ENCODE peak calls at places on chromosomes 4 and X, in ten cellular contexts. P is osteoblast; H is thyroid gland; J is fibroblast of lung; G is right atrium auricular region; O is mammary epithelial cell; M is tibial nerve; D is mesenchymal stem cell; E is right lobe of liver; W is CD8-positive, alpha-beta T cell. U is an unnamed sample.

GRCh38 chr4:1405249-1405635 is 1.0 kb downstream of the NKX1-1 start:
- DNase-seq in P (peak; percentile 92), H (no peak), J (no peak), G (peak; percentile 11), O (no peak), M (no peak), D (no peak), E (no peak), W (no peak), U (no peak)

GRCh38 chr4:20253272-20253798 is 1.6 kb downstream of the SLIT2 start:
- DNase-seq in P (peak; percentile 60), H (no peak), J (peak; percentile 24), G (no peak), O (no peak), M (no peak), D (peak; percentile 15), E (no peak), W (no peak), U (no peak)

GRCh38 chr4:123843137-123843536 is 446.5 kb downstream of the SPRY1 start:
- DNase-seq in P (no peak), H (no peak), J (no peak), G (no peak), O (no peak), M (no peak), D (no peak), E (no peak), W (no peak), U (no peak)

GRCh38 chrX:8988456-8988855 is 45.5 kb downstream of the FAM9B start:
- DNase-seq in P (peak; percentile 38), H (peak; percentile 10), J (peak; percentile 45), G (no peak), O (peak; percentile 29), M (no peak), D (peak; percentile 5), E (peak; percentile 62), W (no peak), U (peak; percentile 20)

GRCh38 chr4:24511371-24512063 is 72.8 kb downstream of the DHX15 start:
- DNase-seq in P (peak; percentile 82), H (no peak), J (peak; percentile 70), G (no peak), O (no peak), M (no peak), D (peak; percentile 51), E (no peak), W (no peak), U (no peak)

GRCh38 chr4:98204236-98204553 is 57.0 kb upstream of the RAP1GDS1 start:
- DNase-seq in P (no peak), H (no peak), J (no peak), G (no peak), O (no peak), M (no peak), D (no peak), E (no peak), W (no peak), U (no peak)

GRCh38 chr4:43339435-43339834 is 446.9 kb downstream of the GRXCR1 start:
- DNase-seq in P (peak; percentile 30), H (no peak), J (peak; percentile 92), G (no peak), O (peak; percentile 86), M (no peak), D (peak; percentile 70), E (no peak), W (no peak), U (no peak)

GRCh38 chrX:15679246-15679645 is 14.6 kb upstream of the CLTRN start:
- DNase-seq in P (no peak), H (no peak), J (peak; percentile 2), G (no peak), O (no peak), M (no peak), D (no peak), E (no peak), W (no peak), U (no peak)

GRCh38 chr4:162523171-162523570 is 359.4 kb upstream of the FSTL5 start:
- DNase-seq in P (no peak), H (no peak), J (peak; percentile 82), G (no peak), O (no peak), M (no peak), D (no peak), E (no peak), W (no peak), U (no peak)

GRCh38 chr4:98659741-98660507 is 1.5 kb upstream of the TSPAN5 start:
- DNase-seq in P (peak; percentile 69), H (no peak), J (peak; percentile 71), G (no peak), O (peak; percentile 48), M (no peak), D (peak; percentile 82), E (no peak), W (no peak), U (no peak)

GRCh38 chr4:142558851-142559250 is 287.2 kb downstream of the INPP4B start:
- DNase-seq in P (peak; percentile 42), H (peak; percentile 8), J (peak; percentile 85), G (no peak), O (no peak), M (no peak), D (no peak), E (no peak), W (no peak), U (no peak)

GRCh38 chr4:14023036-14023435 is 395.5 kb upstream of the BOD1L1 start:
- DNase-seq in P (peak; percentile 75), H (no peak), J (peak; percentile 58), G (no peak), O (no peak), M (no peak), D (peak; percentile 10), E (no peak), W (no peak), U (no peak)

GRCh38 chr4:139933541-139933940 is 220.4 kb downstream of the MAML3 start:
- DNase-seq in P (no peak), H (no peak), J (no peak), G (no peak), O (no peak), M (no peak), D (no peak), E (no peak), W (no peak), U (no peak)

GRCh38 chr4:170388255-170388654 is 298.5 kb upstream of the AADAT start:
- DNase-seq in P (no peak), H (no peak), J (peak; percentile 52), G (no peak), O (peak; percentile 81), M (no peak), D (no peak), E (no peak), W (no peak), U (no peak)

GRCh38 chr4:176193898-176194297 is 1.5 kb downstream of the SPATA4 start:
- DNase-seq in P (peak; percentile 87), H (no peak), J (peak; percentile 86), G (no peak), O (peak; percentile 95), M (no peak), D (peak; percentile 71), E (no peak), W (no peak), U (no peak)

GRCh38 chr4:116480486-116480990 is 604.8 kb downstream of the TRAM1L1 start:
- DNase-seq in P (no peak), H (no peak), J (no peak), G (no peak), O (no peak), M (no peak), D (no peak), E (no peak), W (no peak), U (no peak)

GRCh38 chrX:136742721-136743379 is 37.9 kb downstream of the ARHGEF6 start:
- DNase-seq in P (no peak), H (no peak), J (no peak), G (no peak), O (no peak), M (no peak), D (no peak), E (no peak), W (no peak), U (no peak)

GRCh38 chr4:52752921-52753320 is 1.7 kb upstream of the ERVMER34-1 start:
- DNase-seq in P (peak; percentile 66), H (no peak), J (no peak), G (no peak), O (no peak), M (no peak), D (peak; percentile 9), E (no peak), W (no peak), U (no peak)

GRCh38 chrX:154840856-154841255 is 6.4 kb upstream of the SMIM9 start:
- DNase-seq in P (peak; percentile 75), H (no peak), J (peak; percentile 38), G (no peak), O (peak; percentile 9), M (no peak), D (peak; percentile 49), E (no peak), W (no peak), U (no peak)

DNA sequence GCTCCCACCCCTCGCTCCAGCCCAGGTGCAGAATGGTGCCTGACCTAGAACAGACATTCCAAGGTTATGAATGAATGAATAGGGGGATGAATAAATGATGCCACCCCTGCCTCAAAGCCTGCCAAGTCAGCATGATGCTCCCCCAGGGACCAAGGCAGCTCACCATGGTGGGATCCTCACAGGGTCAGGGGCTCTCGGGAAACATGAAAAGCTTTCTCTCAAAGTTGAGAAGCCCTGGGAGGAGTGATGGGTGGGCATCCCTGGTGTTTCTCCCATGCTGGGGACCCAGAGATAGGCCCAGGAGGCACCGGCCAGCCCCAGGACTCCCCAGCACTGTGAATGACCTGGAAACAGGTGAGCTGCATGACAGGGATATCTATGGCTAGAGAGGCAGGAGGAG is 58.9 kb downstream of the HTRA3 start:
- DNase-seq in P (no peak), H (no peak), J (no peak), G (no peak), O (no peak), M (no peak), D (no peak), E (no peak), W (no peak), U (no peak)
- H3K4me1 ChIP-seq in P (peaks cover 13% of the 10 kb centered on the region), H (peaks cover 14% of the 10 kb centered on the region), J (no peaks in the 10 kb centered on the region), G (peaks cover 25% of the 10 kb centered on the region), O (peaks cover 37% of the 10 kb centered on the region), M (no peaks in the 10 kb centered on the region), D (peaks cover 7% of the 10 kb centered on the region), E (no peaks in the 10 kb centered on the region), W (no peaks in the 10 kb centered on the region), U (no peaks in the 10 kb centered on the region)

GRCh38 chr4:76199664-76200211 is 13.9 kb downstream of the SCARB2 start:
- DNase-seq in P (no peak), H (peak; percentile 45), J (peak; percentile 54), G (no peak), O (no peak), M (no peak), D (peak; percentile 34), E (no peak), W (no peak), U (no peak)
- H3K4me1 ChIP-seq in P (peaks cover 62% of the 10 kb centered on the region), H (peaks cover 56% of the 10 kb centered on the region), J (peaks cover 51% of the 10 kb centered on the region), G (peaks cover 86% of the 10 kb centered on the region), O (peaks cover 52% of the 10 kb centered on the region), M (peaks cover 5% of the 10 kb centered on the region), D (peaks cover 18% of the 10 kb centered on the region), E (peaks cover 71% of the 10 kb centered on the region), W (peaks cover 37% of the 10 kb centered on the region), U (peaks cover 84% of the 10 kb centered on the region)

GRCh38 chr4:84920591-84920990 is 45.9 kb downstream of the WDFY3 start:
- DNase-seq in P (peak; percentile 86), H (no peak), J (peak; percentile 66), G (no peak), O (peak; percentile 54), M (no peak), D (peak; percentile 73), E (no peak), W (no peak), U (peak; percentile 28)
- H3K4me1 ChIP-seq in P (peaks cover 30% of the 10 kb centered on the region), H (peaks cover 15% of the 10 kb centered on the region), J (peaks cover 5% of the 10 kb centered on the region), G (peaks cover 39% of the 10 kb centered on the region), O (peaks cover 10% of the 10 kb centered on the region), M (no peaks in the 10 kb centered on the region), D (peaks cover 2% of the 10 kb centered on the region), E (peaks cover 4% of the 10 kb centered on the region), W (no peaks in the 10 kb centered on the region), U (no peaks in the 10 kb centered on the region)

GRCh38 chr4:173490256-173490655 is 39.8 kb downstream of the HAND2 start:
- DNase-seq in P (no peak), H (no peak), J (no peak), G (no peak), O (no peak), M (no peak), D (no peak), E (no peak), W (no peak), U (no peak)
- H3K4me1 ChIP-seq in P (peaks cover 53% of the 10 kb centered on the region), H (no peaks in the 10 kb centered on the region), J (peaks cover 32% of the 10 kb centered on the region), G (peaks cover 22% of the 10 kb centered on the region), O (no peaks in the 10 kb centered on the region), M (no peaks in the 10 kb centered on the region), D (peaks cover 8% of the 10 kb centered on the region), E (no peaks in the 10 kb centered on the region), W (peaks cover 4% of the 10 kb centered on the region), U (no peaks in the 10 kb centered on the region)